ENCODE peak calls at places on chromosomes 11 and 22, in ten cellular contexts. E, N, O, F, I, Q, X, G, Z and Y are unnamed samples.

GRCh38 chr11:76614471-76615183 is 55.9 kb downstream of the LRRC32 start:
- DNase-seq in E (no peak), N (no peak), O (peak; percentile 72), F (peak; percentile 23), I (peak; percentile 66), Q (no peak), X (peak; percentile 58), G (no peak), Z (no peak), Y (peak; percentile 87)

GRCh38 chr22:41478891-41479521 is 10.1 kb downstream of the ACO2 start:
- DNase-seq in E (no peak), N (no peak), O (no peak), F (no peak), I (peak; percentile 70), Q (no peak), X (no peak), G (no peak), Z (no peak), Y (no peak)

GRCh38 chr11:2524446-2525165 is 79.8 kb downstream of the KCNQ1 start:
- DNase-seq in E (peak; percentile 8), N (peak; percentile 50), O (no peak), F (peak; percentile 26), I (peak; percentile 54), Q (no peak), X (peak; percentile 41), G (peak; percentile 12), Z (no peak), Y (peak; percentile 74)

GRCh38 chr11:68142028-68142412 is 20.8 kb upstream of the CHKA start:
- DNase-seq in E (no peak), N (no peak), O (no peak), F (peak; percentile 85), I (no peak), Q (no peak), X (no peak), G (peak; percentile 93), Z (no peak), Y (no peak)

GRCh38 chr11:10116588-10116987 is 177.4 kb downstream of the SBF2 start:
- DNase-seq in E (no peak), N (no peak), O (no peak), F (no peak), I (no peak), Q (peak; percentile 1), X (no peak), G (no peak), Z (no peak), Y (no peak)

GRCh38 chr11:69493931-69494821 is 12.7 kb downstream of the LINC01488 start:
- DNase-seq in E (no peak), N (peak; percentile 47), O (peak; percentile 61), F (no peak), I (no peak), Q (no peak), X (peak; percentile 74), G (no peak), Z (no peak), Y (no peak)

GRCh38 chr22:49039625-49040024 is 788.0 kb downstream of the BRD1 start:
- DNase-seq in E (no peak), N (no peak), O (no peak), F (no peak), I (peak; percentile 34), Q (no peak), X (no peak), G (no peak), Z (no peak), Y (no peak)

GRCh38 chr11:46560300-46561025 is 33.4 kb downstream of the AMBRA1 start:
- DNase-seq in E (no peak), N (no peak), O (peak; percentile 65), F (no peak), I (no peak), Q (peak; percentile 29), X (no peak), G (no peak), Z (no peak), Y (no peak)

GRCh38 chr11:47488111-47488510 is 39.2 kb upstream of the RAPSN start:
- DNase-seq in E (no peak), N (no peak), O (no peak), F (no peak), I (no peak), Q (no peak), X (no peak), G (no peak), Z (no peak), Y (no peak)

GRCh38 chr11:118343981-118344521 is at the start of gene CD3G:
- DNase-seq in E (peak; percentile 32), N (no peak), O (no peak), F (peak; percentile 26), I (no peak), Q (no peak), X (no peak), G (no peak), Z (no peak), Y (no peak)

GRCh38 chr22:45932066-45932465 is 44.9 kb downstream of the WNT7B start:
- DNase-seq in E (no peak), N (no peak), O (no peak), F (no peak), I (no peak), Q (no peak), X (no peak), G (no peak), Z (no peak), Y (no peak)

GRCh38 chr11:76234704-76235232 is 28.5 kb upstream of the WNT11 start:
- DNase-seq in E (no peak), N (peak; percentile 86), O (no peak), F (peak; percentile 26), I (peak; percentile 84), Q (no peak), X (no peak), G (peak; percentile 52), Z (no peak), Y (no peak)

GRCh38 chr11:2562897-2563215 is 118.0 kb downstream of the KCNQ1 start:
- DNase-seq in E (no peak), N (no peak), O (no peak), F (no peak), I (no peak), Q (no peak), X (no peak), G (no peak), Z (no peak), Y (no peak)

GRCh38 chr11:66318576-66318970 is 1.7 kb upstream of the CD248 start:
- DNase-seq in E (no peak), N (no peak), O (no peak), F (no peak), I (no peak), Q (no peak), X (no peak), G (no peak), Z (no peak), Y (no peak)

GRCh38 chr11:121300972-121301699 is 8.6 kb downstream of the SC5D start:
- DNase-seq in E (no peak), N (no peak), O (no peak), F (no peak), I (no peak), Q (no peak), X (no peak), G (no peak), Z (no peak), Y (no peak)

GRCh38 chr11:121297872-121298271 is 5.3 kb downstream of the SC5D start:
- DNase-seq in E (no peak), N (no peak), O (no peak), F (no peak), I (no peak), Q (no peak), X (no peak), G (no peak), Z (no peak), Y (no peak)

GRCh38 chr11:121298770-121299169 is 6.2 kb downstream of the SC5D start:
- DNase-seq in E (no peak), N (no peak), O (no peak), F (no peak), I (no peak), Q (no peak), X (no peak), G (no peak), Z (no peak), Y (no peak)

GRCh38 chr11:121299417-121299816 is 6.8 kb downstream of the SC5D start:
- DNase-seq in E (no peak), N (no peak), O (no peak), F (no peak), I (no peak), Q (no peak), X (no peak), G (no peak), Z (no peak), Y (no peak)

GRCh38 chr11:121300313-121300971 is 7.9 kb downstream of the SC5D start:
- DNase-seq in E (no peak), N (no peak), O (no peak), F (no peak), I (no peak), Q (no peak), X (no peak), G (no peak), Z (no peak), Y (no peak)
- TF ChIP-seq POLR2AphosphoS5 in E (no peak), N (no peak), O (no peak), F (no peak), I (no peak), Q (no peak), X (no peak), G (no peak), Z (no peak), Y (no peak)

GRCh38 chr11:113587318-113587739 is 112.1 kb upstream of the DRD2 start:
- DNase-seq in E (no peak), N (no peak), O (no peak), F (no peak), I (no peak), Q (peak; percentile 54), X (no peak), G (no peak), Z (no peak), Y (no peak)
- TF ChIP-seq CTCF in E (no peak), N (no peak), O (no peak), F (no peak), I (no peak), Q (peak; percentile 44), X (no peak), G (no peak), Z (peak; percentile 42), Y (no peak)

DNA sequence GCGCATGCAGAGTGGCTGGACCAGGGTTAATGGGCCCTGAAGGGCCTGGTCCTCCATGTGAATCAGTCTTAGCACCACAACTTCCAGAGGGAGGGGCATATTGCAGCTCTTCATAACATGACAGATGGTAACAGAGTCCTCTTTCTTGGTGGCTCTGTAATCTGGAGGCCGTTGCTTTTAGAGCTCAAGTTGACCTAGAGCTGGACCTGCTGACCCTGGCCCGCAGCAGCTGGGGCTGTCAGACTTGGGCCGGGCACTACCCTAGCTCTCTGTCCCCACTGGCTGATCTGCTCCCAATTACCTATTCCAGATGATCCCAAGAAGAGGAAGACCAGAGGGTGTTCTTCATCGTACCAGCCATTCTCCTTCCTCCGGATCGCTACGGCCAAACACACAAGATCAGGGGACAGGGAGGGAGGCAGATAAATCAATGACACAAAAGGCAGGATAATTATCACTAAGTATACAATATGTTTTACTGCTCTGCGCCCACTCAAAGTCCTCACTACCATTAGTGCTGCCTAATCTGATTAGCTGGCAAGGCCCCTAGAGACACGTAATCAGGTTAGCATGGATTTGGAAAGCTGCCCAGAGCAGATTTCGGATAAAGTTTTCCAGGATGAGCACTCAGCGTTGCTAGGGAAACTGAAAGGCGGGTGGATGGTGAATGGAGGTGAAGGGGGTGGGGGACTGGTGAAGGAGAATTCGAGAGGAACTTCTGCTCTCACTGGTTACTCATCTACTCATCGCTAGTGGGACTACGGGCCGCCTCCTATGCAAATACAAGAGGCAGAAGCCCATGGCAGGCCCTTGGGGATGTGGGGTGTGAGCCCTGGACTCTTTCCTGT is 64.5 kb upstream of the PHOX2A start:
- DNase-seq in E (no peak), N (peak; percentile 39), O (peak; percentile 15), F (no peak), I (no peak), Q (peak; percentile 75), X (peak; percentile 81), G (no peak), Z (no peak), Y (no peak)
- TF ChIP-seq POLR2AphosphoS5 in E (no peak), N (no peak), O (no peak), F (no peak), I (no peak), Q (no peak), X (peak; percentile 92), G (no peak), Z (no peak), Y (no peak)

GRCh38 chr11:64918056-64918455 is 1.0 kb upstream of the ATG2A start:
- DNase-seq in E (no peak), N (no peak), O (peak; percentile 54), F (no peak), I (peak; percentile 60), Q (peak; percentile 65), X (no peak), G (no peak), Z (no peak), Y (no peak)
- TF ChIP-seq CTCF in E (no peak), N (no peak), O (no peak), F (no peak), I (no peak), Q (peak; percentile 32), X (peak; percentile 46), G (no peak), Z (no peak), Y (no peak)